ENCODE peak calls at places on chromosomes 13 and 19, in six cellular contexts. One of them, this sample, is unnamed.

GRCh38 chr13:109209526-109209925 is 576.9 kb downstream of the IRS2 start:
- DNase-seq in astrocyte of the cerebellum: no peak
- DNase-seq in heart right ventricle: no peak
- DNase-seq in K562: no peak
- DNase-seq in tibial artery: no peak
- DNase-seq in AG10803: no peak
- DNase-seq in this sample: no peak

GRCh38 chr13:43319617-43320444 is 296.4 kb downstream of the DNAJC15 start:
- DNase-seq in astrocyte of the cerebellum: no peak
- DNase-seq in heart right ventricle: no peak
- DNase-seq in K562: no peak
- DNase-seq in tibial artery: no peak
- DNase-seq in AG10803: no peak
- DNase-seq in this sample: no peak

GRCh38 chr13:99228737-99229691 is 28.4 kb downstream of the UBAC2 start:
- DNase-seq in astrocyte of the cerebellum: peak
- DNase-seq in heart right ventricle: no peak
- DNase-seq in K562: no peak
- DNase-seq in tibial artery: no peak
- DNase-seq in AG10803: peak
- DNase-seq in this sample: peak

GRCh38 chr13:109288151-109288709 is 498.2 kb downstream of the IRS2 start:
- DNase-seq in astrocyte of the cerebellum: no peak
- DNase-seq in heart right ventricle: no peak
- DNase-seq in K562: no peak
- DNase-seq in tibial artery: no peak
- DNase-seq in AG10803: peak
- DNase-seq in this sample: no peak

GRCh38 chr13:97252735-97253134 is 30.6 kb downstream of the MBNL2 start:
- DNase-seq in astrocyte of the cerebellum: no peak
- DNase-seq in heart right ventricle: no peak
- DNase-seq in K562: no peak
- DNase-seq in tibial artery: no peak
- DNase-seq in AG10803: no peak
- DNase-seq in this sample: no peak

GRCh38 chr19:13366529-13367143 is 139.6 kb downstream of the CACNA1A start:
- DNase-seq in astrocyte of the cerebellum: peak
- DNase-seq in heart right ventricle: no peak
- DNase-seq in K562: peak
- DNase-seq in tibial artery: no peak
- DNase-seq in AG10803: peak
- DNase-seq in this sample: peak

GRCh38 chr19:23440791-23441190 is 45.5 kb upstream of the ZNF91 start:
- DNase-seq in astrocyte of the cerebellum: no peak
- DNase-seq in heart right ventricle: no peak
- DNase-seq in K562: peak
- DNase-seq in tibial artery: no peak
- DNase-seq in AG10803: no peak
- DNase-seq in this sample: no peak

GRCh38 chr19:3207466-3208242 is 16.8 kb upstream of the CELF5 start:
- DNase-seq in astrocyte of the cerebellum: no peak
- DNase-seq in heart right ventricle: no peak
- DNase-seq in K562: peak
- DNase-seq in tibial artery: no peak
- DNase-seq in AG10803: no peak
- DNase-seq in this sample: no peak

GRCh38 chr13:113926951-113927660 is 46.8 kb downstream of the C13orf46 start:
- DNase-seq in astrocyte of the cerebellum: no peak
- DNase-seq in heart right ventricle: no peak
- DNase-seq in K562: no peak
- DNase-seq in tibial artery: peak
- DNase-seq in AG10803: peak
- DNase-seq in this sample: no peak

GRCh38 chr13:35716644-35717170 is 240.2 kb upstream of the MAB21L1 start:
- DNase-seq in astrocyte of the cerebellum: no peak
- DNase-seq in heart right ventricle: no peak
- DNase-seq in K562: no peak
- DNase-seq in tibial artery: no peak
- DNase-seq in AG10803: no peak
- DNase-seq in this sample: no peak

GRCh38 chr13:77810430-77810829 is 108.2 kb downstream of the EDNRB start:
- DNase-seq in astrocyte of the cerebellum: no peak
- DNase-seq in heart right ventricle: no peak
- DNase-seq in K562: no peak
- DNase-seq in tibial artery: no peak
- DNase-seq in AG10803: peak
- DNase-seq in this sample: no peak

GRCh38 chr13:24664726-24665409 is 15.3 kb upstream of the ATP12A start:
- DNase-seq in astrocyte of the cerebellum: no peak
- DNase-seq in heart right ventricle: no peak
- DNase-seq in K562: no peak
- DNase-seq in tibial artery: no peak
- DNase-seq in AG10803: peak
- DNase-seq in this sample: no peak

GRCh38 chr19:50314724-50315700 is 14.2 kb downstream of the KCNC3 start:
- DNase-seq in astrocyte of the cerebellum: no peak
- DNase-seq in heart right ventricle: no peak
- DNase-seq in K562: no peak
- DNase-seq in tibial artery: no peak
- DNase-seq in AG10803: no peak
- DNase-seq in this sample: no peak

GRCh38 chr13:80979035-80979641 is 638.2 kb upstream of the SPRY2 start:
- DNase-seq in astrocyte of the cerebellum: peak
- DNase-seq in heart right ventricle: peak
- DNase-seq in K562: peak
- DNase-seq in tibial artery: peak
- DNase-seq in AG10803: peak
- DNase-seq in this sample: peak

GRCh38 chr19:55283548-55284393 is at the start of gene BRSK1:
- DNase-seq in astrocyte of the cerebellum: no peak
- DNase-seq in heart right ventricle: peak
- DNase-seq in K562: peak
- DNase-seq in tibial artery: no peak
- DNase-seq in AG10803: peak
- DNase-seq in this sample: no peak

GRCh38 chr19:41064974-41065569 is 23.2 kb upstream of the CYP2A13 start:
- DNase-seq in astrocyte of the cerebellum: no peak
- DNase-seq in heart right ventricle: no peak
- DNase-seq in K562: peak
- DNase-seq in tibial artery: no peak
- DNase-seq in AG10803: peak
- DNase-seq in this sample: no peak

GRCh38 chr19:2280633-2281264 is 1.2 kb downstream of the PEAK3 start:
- DNase-seq in astrocyte of the cerebellum: no peak
- DNase-seq in heart right ventricle: no peak
- DNase-seq in K562: no peak
- DNase-seq in tibial artery: no peak
- DNase-seq in AG10803: no peak
- DNase-seq in this sample: no peak

GRCh38 chr13:53012707-53013106 is 15.9 kb upstream of the OLFM4 start:
- DNase-seq in astrocyte of the cerebellum: no peak
- DNase-seq in heart right ventricle: no peak
- DNase-seq in K562: no peak
- DNase-seq in tibial artery: no peak
- DNase-seq in AG10803: no peak
- DNase-seq in this sample: no peak

GRCh38 chr13:66879971-66880370 is 350.2 kb downstream of the PCDH9 start:
- DNase-seq in astrocyte of the cerebellum: no peak
- DNase-seq in heart right ventricle: no peak
- DNase-seq in K562: no peak
- DNase-seq in tibial artery: no peak
- DNase-seq in AG10803: no peak
- DNase-seq in this sample: no peak

GRCh38 chr13:98794498-98794897 is 42.0 kb upstream of the SLC15A1 start:
- DNase-seq in astrocyte of the cerebellum: no peak
- DNase-seq in heart right ventricle: no peak
- DNase-seq in K562: no peak
- DNase-seq in tibial artery: no peak
- DNase-seq in AG10803: no peak
- DNase-seq in this sample: no peak

GRCh38 chr19:36482876-36483275 is 6.5 kb downstream of the ZNF566 start:
- DNase-seq in astrocyte of the cerebellum: no peak
- DNase-seq in heart right ventricle: no peak
- DNase-seq in K562: no peak
- DNase-seq in tibial artery: no peak
- DNase-seq in AG10803: no peak
- DNase-seq in this sample: no peak

GRCh38 chr19:48390188-48391099 is 907 bp downstream of the KDELR1 start:
- DNase-seq in astrocyte of the cerebellum: no peak
- DNase-seq in heart right ventricle: peak
- DNase-seq in K562: peak
- DNase-seq in tibial artery: peak
- DNase-seq in AG10803: peak
- DNase-seq in this sample: no peak

GRCh38 chr19:18520848-18521691 is 800 bp downstream of the ELL start:
- DNase-seq in astrocyte of the cerebellum: no peak
- DNase-seq in heart right ventricle: peak
- DNase-seq in K562: peak
- DNase-seq in tibial artery: peak
- DNase-seq in AG10803: no peak
- DNase-seq in this sample: no peak

GRCh38 chr19:18436651-18437478 is 1.1 kb downstream of the ISYNA1 start:
- DNase-seq in astrocyte of the cerebellum: no peak
- DNase-seq in heart right ventricle: peak
- DNase-seq in K562: peak
- DNase-seq in tibial artery: peak
- DNase-seq in AG10803: peak
- DNase-seq in this sample: no peak

GRCh38 chr19:49847731-49848696 is 2.9 kb upstream of the PTOV1 start:
- DNase-seq in astrocyte of the cerebellum: peak
- DNase-seq in heart right ventricle: no peak
- DNase-seq in K562: peak
- DNase-seq in tibial artery: no peak
- DNase-seq in AG10803: peak
- DNase-seq in this sample: peak

GRCh38 chr13:23321534-23322241 is 111.8 kb downstream of the SACS start:
- DNase-seq in astrocyte of the cerebellum: peak
- DNase-seq in heart right ventricle: peak
- DNase-seq in K562: no peak
- DNase-seq in tibial artery: peak
- DNase-seq in AG10803: peak
- DNase-seq in this sample: peak

GRCh38 chr13:114325729-114326128 is 11.4 kb downstream of the CHAMP1 start:
- DNase-seq in astrocyte of the cerebellum: no peak
- DNase-seq in heart right ventricle: no peak
- DNase-seq in K562: no peak
- DNase-seq in tibial artery: no peak
- DNase-seq in AG10803: no peak
- DNase-seq in this sample: no peak

GRCh38 chr13:32011971-32012370 is 19.6 kb upstream of the FRY start:
- DNase-seq in astrocyte of the cerebellum: no peak
- DNase-seq in heart right ventricle: no peak
- DNase-seq in K562: no peak
- DNase-seq in tibial artery: no peak
- DNase-seq in AG10803: no peak
- DNase-seq in this sample: no peak

GRCh38 chr19:1258707-1259205 is 10.4 kb downstream of the MIDN start:
- DNase-seq in astrocyte of the cerebellum: no peak
- DNase-seq in heart right ventricle: no peak
- DNase-seq in K562: no peak
- DNase-seq in tibial artery: no peak
- DNase-seq in AG10803: no peak
- DNase-seq in this sample: no peak
- H3K4me3 ChIP-seq in astrocyte of the cerebellum: no peak
- H3K4me3 ChIP-seq in heart right ventricle: no peak
- H3K4me3 ChIP-seq in K562: no peak
- H3K4me3 ChIP-seq in tibial artery: peak
- H3K4me3 ChIP-seq in AG10803: no peak
- H3K4me3 ChIP-seq in this sample: no peak

GRCh38 chr19:8071912-8072311 is 19.4 kb downstream of the CCL25 start:
- DNase-seq in astrocyte of the cerebellum: no peak
- DNase-seq in heart right ventricle: no peak
- DNase-seq in K562: no peak
- DNase-seq in tibial artery: no peak
- DNase-seq in AG10803: no peak
- DNase-seq in this sample: no peak
- TF ChIP-seq CTCF in astrocyte of the cerebellum: no peak
- TF ChIP-seq CTCF in heart right ventricle: no peak
- TF ChIP-seq CTCF in K562: no peak
- TF ChIP-seq CTCF in tibial artery: no peak
- TF ChIP-seq CTCF in AG10803: no peak
- TF ChIP-seq CTCF in this sample: no peak

GRCh38 chr13:41751277-41751676 is 209.6 kb downstream of the VWA8 start:
- DNase-seq in astrocyte of the cerebellum: peak
- DNase-seq in heart right ventricle: peak
- DNase-seq in K562: peak
- DNase-seq in tibial artery: no peak
- DNase-seq in AG10803: peak
- DNase-seq in this sample: peak

GRCh38 chr13:41756198-41756885 is 204.6 kb downstream of the VWA8 start:
- DNase-seq in astrocyte of the cerebellum: no peak
- DNase-seq in heart right ventricle: no peak
- DNase-seq in K562: no peak
- DNase-seq in tibial artery: no peak
- DNase-seq in AG10803: no peak
- DNase-seq in this sample: no peak

GRCh38 chr13:41746259-41746658 is 214.7 kb downstream of the VWA8 start:
- DNase-seq in astrocyte of the cerebellum: peak
- DNase-seq in heart right ventricle: no peak
- DNase-seq in K562: no peak
- DNase-seq in tibial artery: no peak
- DNase-seq in AG10803: peak
- DNase-seq in this sample: peak

GRCh38 chr13:41751734-41752445 is 209.0 kb downstream of the VWA8 start:
- DNase-seq in astrocyte of the cerebellum: no peak
- DNase-seq in heart right ventricle: no peak
- DNase-seq in K562: no peak
- DNase-seq in tibial artery: no peak
- DNase-seq in AG10803: no peak
- DNase-seq in this sample: no peak
- H3K4me3 ChIP-seq in astrocyte of the cerebellum: no peak
- H3K4me3 ChIP-seq in heart right ventricle: no peak
- H3K4me3 ChIP-seq in K562: no peak
- H3K4me3 ChIP-seq in tibial artery: no peak
- H3K4me3 ChIP-seq in AG10803: no peak
- H3K4me3 ChIP-seq in this sample: no peak

GRCh38 chr13:76300688-76301087 is 585.5 kb downstream of the KCTD12 start:
- DNase-seq in astrocyte of the cerebellum: no peak
- DNase-seq in heart right ventricle: no peak
- DNase-seq in K562: no peak
- DNase-seq in tibial artery: no peak
- DNase-seq in AG10803: no peak
- DNase-seq in this sample: no peak

GRCh38 chr13:76293346-76293745 is 592.9 kb downstream of the KCTD12 start:
- DNase-seq in astrocyte of the cerebellum: peak
- DNase-seq in heart right ventricle: no peak
- DNase-seq in K562: no peak
- DNase-seq in tibial artery: no peak
- DNase-seq in AG10803: peak
- DNase-seq in this sample: peak

GRCh38 chr13:76297331-76297730 is 588.9 kb downstream of the KCTD12 start:
- DNase-seq in astrocyte of the cerebellum: no peak
- DNase-seq in heart right ventricle: no peak
- DNase-seq in K562: no peak
- DNase-seq in tibial artery: no peak
- DNase-seq in AG10803: no peak
- DNase-seq in this sample: no peak

GRCh38 chr13:76293751-76294150 is 592.5 kb downstream of the KCTD12 start:
- DNase-seq in astrocyte of the cerebellum: no peak
- DNase-seq in heart right ventricle: no peak
- DNase-seq in K562: no peak
- DNase-seq in tibial artery: no peak
- DNase-seq in AG10803: peak
- DNase-seq in this sample: no peak

GRCh38 chr13:76296751-76297150 is 589.5 kb downstream of the KCTD12 start:
- DNase-seq in astrocyte of the cerebellum: no peak
- DNase-seq in heart right ventricle: no peak
- DNase-seq in K562: no peak
- DNase-seq in tibial artery: no peak
- DNase-seq in AG10803: no peak
- DNase-seq in this sample: no peak
- TF ChIP-seq CTCF in astrocyte of the cerebellum: no peak
- TF ChIP-seq CTCF in heart right ventricle: no peak
- TF ChIP-seq CTCF in K562: no peak
- TF ChIP-seq CTCF in tibial artery: no peak
- TF ChIP-seq CTCF in AG10803: no peak
- TF ChIP-seq CTCF in this sample: no peak